ENCODE peak calls at places on chromosomes 4 and X, in four cellular contexts. I, U, H and B are unnamed samples.

GRCh38 chr4:163681208-163681821 is 186.8 kb downstream of the TMA16 start:
- DNase-seq in U (no peak), I (no peak), H (no peak), B (peak; percentile 70)

GRCh38 chrX:136878423-136878822 is 2.1 kb downstream of the RBMX start:
- DNase-seq in I (no peak), U (no peak), H (no peak), B (no peak)

GRCh38 chr4:61294001-61294400 is 93.9 kb downstream of the ADGRL3 start:
- DNase-seq in H (no peak), I (no peak), U (no peak), B (no peak)

GRCh38 chr4:73067971-73068394 is 1.5 kb downstream of the COX18 start:
- DNase-seq in H (no peak), U (no peak), I (peak; percentile 18), B (peak; percentile 63)

GRCh38 chrX:53441531-53442321 is 7.6 kb upstream of the HSD17B10 start:
- DNase-seq in H (peak; percentile 64), U (no peak), I (peak; percentile 63), B (peak; percentile 82)

GRCh38 chrX:155070038-155070437 is 898 bp downstream of the CMC4 start:
- DNase-seq in U (no peak), I (no peak), H (no peak), B (no peak)

GRCh38 chrX:11427082-11428033 is 134.1 kb downstream of the AMELX start:
- DNase-seq in H (no peak), I (no peak), U (no peak), B (peak; percentile 62)

GRCh38 chr4:40199179-40199670 is 2.4 kb downstream of the RHOH start:
- DNase-seq in H (no peak), I (no peak), U (no peak), B (peak; percentile 76)

GRCh38 chr4:110787109-110787508 is 164.2 kb upstream of the PITX2 start:
- DNase-seq in H (no peak), I (no peak), U (no peak), B (no peak)

GRCh38 chrX:41333744-41333993 is 293 bp upstream of the DDX3X start:
- DNase-seq in H (no peak), U (no peak), I (peak; percentile 83), B (peak; percentile 92)

GRCh38 chr4:69518543-69519198 is 23.0 kb upstream of the UGT2B4 start:
- DNase-seq in U (no peak), H (no peak), I (no peak), B (no peak)

GRCh38 chrX:151875270-151876026 is 37.2 kb upstream of the MAGEA4 start:
- DNase-seq in I (no peak), H (no peak), U (no peak), B (no peak)

GRCh38 chr4:38060829-38061431 is 100.7 kb downstream of the PTTG2 start:
- DNase-seq in I (peak; percentile 64), U (no peak), H (no peak), B (no peak)

GRCh38 chr4:156248921-156249320 is 295.3 kb upstream of the CTSO start:
- DNase-seq in H (no peak), I (no peak), U (no peak), B (no peak)

GRCh38 chrX:108177321-108177990 is 85.9 kb downstream of the ATG4A start:
- DNase-seq in U (no peak), H (no peak), I (peak; percentile 46), B (no peak)

GRCh38 chr4:146051724-146052396 is 113.2 kb upstream of the ZNF827 start:
- DNase-seq in I (peak; percentile 83), U (peak; percentile 30), H (no peak), B (no peak)

GRCh38 chrX:38260231-38260630 is 39.6 kb upstream of the SRPX start:
- DNase-seq in I (no peak), U (no peak), H (no peak), B (peak; percentile 25)

GRCh38 chrX:85111347-85111746 is 107.7 kb downstream of the APOOL start:
- DNase-seq in H (no peak), U (no peak), I (no peak), B (no peak)

GRCh38 chr4:112058433-112058832 is 86.8 kb upstream of the FAM241A start:
- DNase-seq in H (no peak), I (peak; percentile 31), U (no peak), B (no peak)

GRCh38 chr4:1628892-1629703 is 55.0 kb downstream of the FAM53A start:
- DNase-seq in H (no peak), I (peak; percentile 6), U (no peak), B (peak; percentile 40)

GRCh38 chrX:40083120-40083978 is 14.4 kb downstream of the BCOR start:
- DNase-seq in U (no peak), I (no peak), H (no peak), B (no peak)

GRCh38 chr4:73978886-73979285 is 2.9 kb downstream of the PF4 start:
- DNase-seq in I (peak; percentile 93), H (no peak), U (peak; percentile 64), B (no peak)

GRCh38 chr4:155759372-155760252 is 791 bp downstream of the GUCY1B1 start:
- DNase-seq in U (no peak), H (no peak), I (peak; percentile 23), B (peak; percentile 59)

GRCh38 chrX:130120746-130121504 is 10.6 kb upstream of the ELF4 start:
- DNase-seq in U (no peak), I (peak; percentile 75), H (no peak), B (peak; percentile 67)
- H3K4me3 ChIP-seq in U (peak overlapping the region; percentile 29), I (no peak overlapping the region), H (peak overlapping the region; percentile 16), B (peak overlapping the region; percentile 49)

DNA sequence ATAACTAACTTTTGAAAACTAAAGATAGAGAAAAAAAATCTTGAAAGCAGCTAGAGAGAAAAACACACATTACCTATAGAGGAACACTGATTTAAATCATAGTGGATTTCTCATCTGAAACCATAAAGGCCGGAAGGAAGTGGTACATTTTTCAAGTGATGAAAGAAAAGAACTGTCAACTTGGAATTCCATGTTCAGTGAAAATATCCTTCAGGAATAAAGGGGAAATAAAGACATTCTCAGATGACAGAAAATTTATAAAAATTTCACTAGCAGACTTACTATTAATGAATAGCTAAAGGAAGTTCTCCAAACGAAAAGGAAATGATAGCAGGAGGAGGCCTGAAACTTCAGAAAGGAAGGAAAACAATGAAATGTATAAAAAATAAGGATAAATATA is 7.6 kb upstream of the JADE3 start:
- DNase-seq in U (no peak), I (no peak), H (no peak), B (no peak)
- H3K4me3 ChIP-seq in U (no peak overlapping the region), I (no peak overlapping the region), H (no peak overlapping the region), B (no peak overlapping the region)

GRCh38 chr4:15007201-15007600 is 4.9 kb downstream of the CPEB2 start:
- DNase-seq in U (no peak), I (no peak), H (no peak), B (no peak)

GRCh38 chr4:15012017-15012788 is 9.9 kb downstream of the CPEB2 start:
- DNase-seq in H (no peak), U (no peak), I (no peak), B (no peak)

GRCh38 chr4:15011166-15011565 is 8.9 kb downstream of the CPEB2 start:
- DNase-seq in U (no peak), I (no peak), H (no peak), B (no peak)

GRCh38 chr4:15013585-15013984 is 11.3 kb downstream of the CPEB2 start:
- DNase-seq in H (no peak), U (no peak), I (no peak), B (no peak)

GRCh38 chr4:15010038-15010585 is 7.8 kb downstream of the CPEB2 start:
- DNase-seq in H (no peak), U (no peak), I (no peak), B (no peak)
- H3K4me3 ChIP-seq in H (no peak overlapping the region), U (no peak overlapping the region), I (peak overlapping the region; percentile 13), B (no peak overlapping the region)

GRCh38 chr4:89823416-89823815 is 13.5 kb downstream of the SNCA start:
- DNase-seq in U (no peak), H (no peak), I (peak; percentile 65), B (no peak)
- H3K4me3 ChIP-seq in U (no peak overlapping the region), H (no peak overlapping the region), I (no peak overlapping the region), B (no peak overlapping the region)

DNA sequence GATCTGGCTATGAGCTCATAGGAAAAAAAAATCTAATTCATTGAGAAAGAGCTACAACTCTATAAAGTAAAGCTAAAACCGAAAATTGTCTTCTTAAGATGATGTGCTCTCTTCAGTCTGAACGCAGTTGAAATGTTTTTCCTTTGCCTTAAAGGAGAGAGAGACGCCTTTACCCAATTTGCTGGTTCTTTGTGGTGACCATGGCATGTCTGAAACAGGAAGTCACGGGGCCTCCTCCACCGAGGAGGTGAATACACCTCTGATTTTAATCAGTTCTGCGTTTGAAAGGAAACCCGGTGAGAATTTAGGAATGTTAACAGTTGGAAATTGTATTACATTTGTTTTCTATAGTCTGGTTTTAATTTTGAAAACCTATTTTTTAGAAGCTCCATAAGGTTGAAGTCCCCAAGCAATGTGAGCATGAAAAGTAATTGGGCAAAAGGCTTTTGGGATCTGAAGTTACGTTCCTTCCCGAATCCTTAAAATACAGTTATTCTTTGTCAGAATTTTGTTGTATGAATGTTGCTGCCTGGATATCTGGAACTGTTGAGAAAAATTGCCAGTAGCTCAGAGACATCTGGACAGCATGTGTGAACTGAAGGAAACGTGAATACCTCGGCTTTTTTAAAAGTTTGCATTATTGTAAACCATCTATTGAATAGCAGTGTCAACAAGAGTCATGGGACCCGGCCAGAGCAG is 9.8 kb downstream of the PIGG start:
- DNase-seq in I (no peak), U (peak; percentile 19), H (no peak), B (no peak)
- H3K4me3 ChIP-seq in I (no peak overlapping the region), U (no peak overlapping the region), H (no peak overlapping the region), B (no peak overlapping the region)

DNA sequence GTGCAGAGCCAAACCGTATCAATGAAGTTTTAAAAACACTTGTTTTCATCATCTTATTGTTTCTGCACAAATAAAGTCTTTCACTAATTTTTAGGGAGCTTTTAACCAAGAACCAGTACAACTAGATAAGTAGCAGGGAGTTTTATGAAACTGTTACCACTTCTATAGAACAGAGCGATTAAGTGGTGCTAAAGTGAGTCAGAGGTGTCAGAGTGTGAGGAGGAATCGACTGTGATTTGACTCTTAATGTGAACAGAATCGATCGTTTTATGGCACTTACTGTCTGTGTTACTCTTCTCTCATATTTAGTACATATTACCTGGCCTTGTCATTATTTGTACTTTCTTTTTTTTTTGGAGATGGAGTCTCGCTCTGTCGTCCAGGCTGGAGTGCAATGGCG is 43.3 kb downstream of the PDK3 start:
- DNase-seq in U (no peak), H (no peak), I (no peak), B (no peak)
- H3K4me3 ChIP-seq in U (no peak overlapping the region), H (no peak overlapping the region), I (no peak overlapping the region), B (no peak overlapping the region)